ENCODE peak calls at places on chromosomes 11 and 22, in seven cellular contexts. One of them, this sample, is unnamed.

GRCh38 chr11:120330045-120330444 is 4.9 kb downstream of the TLCD5 start:
- DNase-seq in neuronal stem cell: no peak
- DNase-seq in trophoblast cell: no peak
- DNase-seq in mesenchymal stem cell: no peak
- DNase-seq in mesendoderm: no peak
- DNase-seq in H1: no peak
- DNase-seq in H9: no peak
- DNase-seq in this sample: no peak

GRCh38 chr11:61797263-61797944 is 4.7 kb downstream of the FEN1 start:
- DNase-seq in neuronal stem cell: peak
- DNase-seq in trophoblast cell: peak
- DNase-seq in mesenchymal stem cell: peak
- DNase-seq in mesendoderm: peak
- DNase-seq in H1: no peak
- DNase-seq in H9: peak
- DNase-seq in this sample: peak

GRCh38 chr11:72439455-72439854 is 5.1 kb upstream of the CLPB start:
- DNase-seq in neuronal stem cell: no peak
- DNase-seq in trophoblast cell: no peak
- DNase-seq in mesenchymal stem cell: peak
- DNase-seq in mesendoderm: no peak
- DNase-seq in H1: no peak
- DNase-seq in H9: no peak
- DNase-seq in this sample: peak

GRCh38 chr22:46108564-46109473 is 41.5 kb upstream of the PPARA start:
- DNase-seq in neuronal stem cell: no peak
- DNase-seq in trophoblast cell: no peak
- DNase-seq in mesenchymal stem cell: no peak
- DNase-seq in mesendoderm: peak
- DNase-seq in H1: no peak
- DNase-seq in H9: peak
- DNase-seq in this sample: peak

GRCh38 chr11:117201516-117201866 is 2.3 kb downstream of the TAGLN start:
- DNase-seq in neuronal stem cell: no peak
- DNase-seq in trophoblast cell: no peak
- DNase-seq in mesenchymal stem cell: no peak
- DNase-seq in mesendoderm: peak
- DNase-seq in H1: no peak
- DNase-seq in H9: no peak
- DNase-seq in this sample: no peak

GRCh38 chr11:5690216-5690615 is 626 bp downstream of the TRIM22 start:
- DNase-seq in neuronal stem cell: no peak
- DNase-seq in trophoblast cell: no peak
- DNase-seq in mesenchymal stem cell: peak
- DNase-seq in mesendoderm: peak
- DNase-seq in H1: no peak
- DNase-seq in H9: no peak
- DNase-seq in this sample: peak

GRCh38 chr11:92685049-92685448 is 284.4 kb upstream of the MTNR1B start:
- DNase-seq in neuronal stem cell: no peak
- DNase-seq in trophoblast cell: no peak
- DNase-seq in mesenchymal stem cell: no peak
- DNase-seq in mesendoderm: no peak
- DNase-seq in H1: no peak
- DNase-seq in H9: no peak
- DNase-seq in this sample: no peak

GRCh38 chr11:14645247-14645912 is 1.8 kb downstream of the PDE3B start:
- DNase-seq in neuronal stem cell: no peak
- DNase-seq in trophoblast cell: no peak
- DNase-seq in mesenchymal stem cell: peak
- DNase-seq in mesendoderm: no peak
- DNase-seq in H1: no peak
- DNase-seq in H9: no peak
- DNase-seq in this sample: peak

GRCh38 chr11:112613051-112613972 is 347.9 kb upstream of the NCAM1 start:
- DNase-seq in neuronal stem cell: no peak
- DNase-seq in trophoblast cell: no peak
- DNase-seq in mesenchymal stem cell: peak
- DNase-seq in mesendoderm: no peak
- DNase-seq in H1: no peak
- DNase-seq in H9: no peak
- DNase-seq in this sample: peak

GRCh38 chr22:49727881-49728563 is 99.7 kb downstream of the BRD1 start:
- DNase-seq in neuronal stem cell: no peak
- DNase-seq in trophoblast cell: no peak
- DNase-seq in mesenchymal stem cell: no peak
- DNase-seq in mesendoderm: no peak
- DNase-seq in H1: no peak
- DNase-seq in H9: no peak
- DNase-seq in this sample: no peak

GRCh38 chr11:83070878-83071640 is 638 bp downstream of the RAB30 start:
- DNase-seq in neuronal stem cell: peak
- DNase-seq in trophoblast cell: no peak
- DNase-seq in mesenchymal stem cell: no peak
- DNase-seq in mesendoderm: peak
- DNase-seq in H1: no peak
- DNase-seq in H9: no peak
- DNase-seq in this sample: peak

GRCh38 chr11:10934293-10934850 is 76.5 kb upstream of the ZBED5 start:
- DNase-seq in neuronal stem cell: no peak
- DNase-seq in trophoblast cell: no peak
- DNase-seq in mesenchymal stem cell: no peak
- DNase-seq in mesendoderm: no peak
- DNase-seq in H1: no peak
- DNase-seq in H9: peak
- DNase-seq in this sample: no peak

GRCh38 chr11:45715398-45715797 is 50.0 kb upstream of the CHST1 start:
- DNase-seq in neuronal stem cell: no peak
- DNase-seq in trophoblast cell: no peak
- DNase-seq in mesenchymal stem cell: no peak
- DNase-seq in mesendoderm: no peak
- DNase-seq in H1: no peak
- DNase-seq in H9: no peak
- DNase-seq in this sample: no peak

DNA sequence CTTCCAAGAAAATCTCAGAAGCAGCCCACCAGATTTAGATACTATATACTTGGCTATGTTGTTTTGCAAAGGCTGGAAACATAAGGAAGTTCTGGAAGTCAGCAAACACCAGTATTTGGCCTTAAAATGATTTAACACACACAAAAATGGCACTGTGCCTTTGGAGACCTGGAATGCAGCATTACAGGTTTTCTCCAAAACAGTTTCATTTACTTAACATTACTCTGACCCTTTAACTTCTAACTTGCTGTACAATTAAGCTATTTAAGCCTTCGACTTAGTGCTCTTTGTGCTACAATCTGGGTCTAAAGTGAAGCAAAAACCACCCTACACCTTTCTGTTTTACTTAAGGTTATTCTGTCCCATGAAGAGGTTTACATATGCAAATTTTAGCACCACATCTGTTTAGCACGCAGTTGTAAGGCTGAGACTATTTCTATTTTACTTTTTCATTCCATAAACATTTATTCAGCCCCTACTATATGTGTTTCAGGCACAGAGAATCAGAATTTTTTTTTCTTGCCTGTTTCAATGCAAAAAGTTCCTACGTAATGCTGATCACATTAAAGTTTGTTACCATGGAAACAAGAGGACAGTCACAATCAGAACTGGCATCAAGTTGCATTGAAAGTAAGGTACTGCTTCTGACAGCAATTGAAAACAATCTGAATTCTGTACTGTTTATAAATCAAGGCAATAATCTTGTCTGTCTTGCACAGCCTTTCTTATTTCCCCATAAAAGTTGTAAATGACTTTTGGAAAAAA is 70.3 kb downstream of the MAML2 start:
- DNase-seq in neuronal stem cell: no peak
- DNase-seq in trophoblast cell: peak
- DNase-seq in mesenchymal stem cell: peak
- DNase-seq in mesendoderm: peak
- DNase-seq in H1: no peak
- DNase-seq in H9: no peak
- DNase-seq in this sample: peak
- H3K18ac ChIP-seq in neuronal stem cell: no peak
- H3K18ac ChIP-seq in trophoblast cell: no peak
- H3K18ac ChIP-seq in mesenchymal stem cell: no peak
- H3K18ac ChIP-seq in mesendoderm: no peak
- H3K18ac ChIP-seq in H1: no peak
- H3K18ac ChIP-seq in H9: peak
- H3K18ac ChIP-seq in this sample: no peak

DNA sequence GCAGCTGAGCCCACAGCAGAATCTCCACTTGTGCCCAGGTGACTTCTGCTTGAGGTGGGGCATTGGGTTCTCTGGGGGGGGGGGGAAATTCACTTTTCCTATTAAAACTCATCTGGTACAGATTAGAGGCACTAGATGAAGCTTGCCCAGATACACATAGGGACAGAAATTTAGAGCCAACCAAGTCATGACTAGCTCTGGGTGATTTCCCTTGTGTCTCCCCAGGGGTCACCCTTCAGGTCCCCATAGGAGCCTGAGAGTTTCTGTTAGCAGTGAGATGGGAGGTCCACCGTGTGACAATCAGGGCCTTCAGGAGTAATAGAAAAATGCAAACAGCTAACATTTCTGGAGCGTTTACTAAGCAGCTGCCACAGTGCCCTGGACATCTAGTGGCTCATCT is 77.0 kb downstream of the NAT10 start:
- DNase-seq in neuronal stem cell: no peak
- DNase-seq in trophoblast cell: no peak
- DNase-seq in mesenchymal stem cell: no peak
- DNase-seq in mesendoderm: no peak
- DNase-seq in H1: no peak
- DNase-seq in H9: no peak
- DNase-seq in this sample: no peak
- H3K18ac ChIP-seq in neuronal stem cell: no peak
- H3K18ac ChIP-seq in trophoblast cell: no peak
- H3K18ac ChIP-seq in mesenchymal stem cell: no peak
- H3K18ac ChIP-seq in mesendoderm: no peak
- H3K18ac ChIP-seq in H1: no peak
- H3K18ac ChIP-seq in H9: no peak
- H3K18ac ChIP-seq in this sample: no peak

DNA sequence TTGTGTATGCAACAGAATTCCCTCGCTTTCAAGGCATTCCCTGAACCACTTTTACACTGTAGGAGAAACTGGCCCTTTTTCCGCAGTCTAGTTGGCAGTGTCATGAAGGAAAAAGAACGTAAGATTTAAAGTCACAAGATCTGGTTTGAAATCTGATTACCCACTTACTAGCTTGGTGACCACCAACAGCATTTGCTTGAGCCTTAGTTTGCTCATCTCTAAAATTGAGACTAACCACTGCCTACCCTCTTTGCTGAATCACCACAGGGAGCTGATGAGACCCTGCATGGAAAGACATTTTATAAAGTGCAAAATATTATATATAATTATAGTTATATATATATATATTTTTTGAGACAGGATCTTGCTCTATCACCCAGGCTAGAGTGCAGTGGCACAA is 39.4 kb downstream of the SYTL2 start:
- DNase-seq in neuronal stem cell: no peak
- DNase-seq in trophoblast cell: no peak
- DNase-seq in mesenchymal stem cell: no peak
- DNase-seq in mesendoderm: no peak
- DNase-seq in H1: no peak
- DNase-seq in H9: no peak
- DNase-seq in this sample: no peak
- H3K18ac ChIP-seq in neuronal stem cell: no peak
- H3K18ac ChIP-seq in trophoblast cell: no peak
- H3K18ac ChIP-seq in mesenchymal stem cell: peak
- H3K18ac ChIP-seq in mesendoderm: no peak
- H3K18ac ChIP-seq in H1: no peak
- H3K18ac ChIP-seq in H9: no peak
- H3K18ac ChIP-seq in this sample: peak

DNA sequence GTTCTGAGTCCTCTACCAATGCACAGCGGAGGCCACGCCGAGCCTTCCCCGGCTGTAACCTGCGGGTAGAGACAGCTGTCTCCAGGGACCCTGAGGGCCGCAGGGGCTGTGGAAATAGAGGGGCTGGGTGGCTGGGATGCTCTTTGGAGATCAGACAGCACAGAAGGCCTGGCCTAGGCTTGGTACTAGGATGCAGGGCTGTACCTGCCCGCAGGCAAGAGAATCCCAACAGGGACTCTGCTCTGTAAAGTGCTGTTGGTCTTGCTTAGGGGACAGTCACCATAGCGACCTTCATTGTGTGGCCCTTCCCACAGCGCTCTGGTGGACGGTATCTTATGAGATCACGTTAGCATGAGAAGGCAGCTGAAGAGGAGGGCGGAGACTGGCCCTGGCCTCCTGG is 11.3 kb upstream of the KCNJ5 start:
- DNase-seq in neuronal stem cell: no peak
- DNase-seq in trophoblast cell: no peak
- DNase-seq in mesenchymal stem cell: no peak
- DNase-seq in mesendoderm: peak
- DNase-seq in H1: no peak
- DNase-seq in H9: no peak
- DNase-seq in this sample: no peak
- H3K18ac ChIP-seq in neuronal stem cell: no peak
- H3K18ac ChIP-seq in trophoblast cell: no peak
- H3K18ac ChIP-seq in mesenchymal stem cell: no peak
- H3K18ac ChIP-seq in mesendoderm: no peak
- H3K18ac ChIP-seq in H1: no peak
- H3K18ac ChIP-seq in H9: no peak
- H3K18ac ChIP-seq in this sample: no peak

GRCh38 chr11:12290477-12290922 is 86.9 kb upstream of the PARVA start:
- DNase-seq in neuronal stem cell: no peak
- DNase-seq in trophoblast cell: no peak
- DNase-seq in mesenchymal stem cell: no peak
- DNase-seq in mesendoderm: no peak
- DNase-seq in H1: no peak
- DNase-seq in H9: no peak
- DNase-seq in this sample: no peak

GRCh38 chr11:12293486-12293885 is 83.9 kb upstream of the PARVA start:
- DNase-seq in neuronal stem cell: no peak
- DNase-seq in trophoblast cell: no peak
- DNase-seq in mesenchymal stem cell: no peak
- DNase-seq in mesendoderm: no peak
- DNase-seq in H1: no peak
- DNase-seq in H9: no peak
- DNase-seq in this sample: no peak

GRCh38 chr11:12291767-12292166 is 85.6 kb upstream of the PARVA start:
- DNase-seq in neuronal stem cell: no peak
- DNase-seq in trophoblast cell: no peak
- DNase-seq in mesenchymal stem cell: no peak
- DNase-seq in mesendoderm: no peak
- DNase-seq in H1: no peak
- DNase-seq in H9: no peak
- DNase-seq in this sample: no peak

GRCh38 chr11:12289667-12290476 is 87.5 kb upstream of the PARVA start:
- DNase-seq in neuronal stem cell: no peak
- DNase-seq in trophoblast cell: no peak
- DNase-seq in mesenchymal stem cell: no peak
- DNase-seq in mesendoderm: peak
- DNase-seq in H1: peak
- DNase-seq in H9: no peak
- DNase-seq in this sample: no peak

GRCh38 chr11:12291313-12291712 is 86.1 kb upstream of the PARVA start:
- DNase-seq in neuronal stem cell: no peak
- DNase-seq in trophoblast cell: no peak
- DNase-seq in mesenchymal stem cell: no peak
- DNase-seq in mesendoderm: no peak
- DNase-seq in H1: no peak
- DNase-seq in H9: no peak
- DNase-seq in this sample: no peak
- H3K18ac ChIP-seq in neuronal stem cell: no peak
- H3K18ac ChIP-seq in trophoblast cell: no peak
- H3K18ac ChIP-seq in mesenchymal stem cell: no peak
- H3K18ac ChIP-seq in mesendoderm: no peak
- H3K18ac ChIP-seq in H1: no peak
- H3K18ac ChIP-seq in H9: no peak
- H3K18ac ChIP-seq in this sample: no peak